ENCODE peak calls at places on chromosomes 16 and 17, in four cellular contexts. Q is GM12878, X is K562, P is HepG2. N is an unnamed sample.

GRCh38 chr17:45345554-45346254 is 28.9 kb upstream of the MAP3K14 start:
- DNase-seq in Q (no peak), X (peak; percentile 93), P (no peak), N (peak; percentile 39)

GRCh38 chr16:68420366-68420765 is 27.9 kb downstream of the SMPD3 start:
- DNase-seq in Q (no peak), P (no peak), X (no peak), N (no peak)

GRCh38 chr17:40921026-40921425 is 16.4 kb downstream of the KRT23 start:
- DNase-seq in P (no peak), X (no peak), Q (no peak), N (no peak)

GRCh38 chr17:9028171-9028570 is 6.9 kb downstream of the NTN1 start:
- DNase-seq in X (no peak), Q (no peak), P (no peak), N (no peak)

GRCh38 chr16:88451586-88452484 is 1.2 kb upstream of the ZFPM1 start:
- DNase-seq in P (peak; percentile 24), Q (no peak), X (peak; percentile 72), N (no peak)

GRCh38 chr17:76159157-76159556 is 18.1 kb upstream of the FOXJ1 start:
- DNase-seq in Q (no peak), P (no peak), X (no peak), N (no peak)

GRCh38 chr17:16255481-16255901 is 38.5 kb downstream of the PIGL start:
- DNase-seq in Q (no peak), P (peak; percentile 22), X (no peak), N (no peak)

GRCh38 chr16:89298826-89299225 is 81.3 kb downstream of the ZNF778 start:
- DNase-seq in X (no peak), Q (no peak), P (no peak), N (no peak)

GRCh38 chr16:89155184-89155679 is 16.3 kb upstream of the CDH15 start:
- DNase-seq in X (no peak), Q (no peak), P (no peak), N (no peak)

GRCh38 chr16:50636865-50637374 is 44.2 kb downstream of the SNX20 start:
- DNase-seq in X (no peak), Q (no peak), P (peak; percentile 48), N (no peak)

GRCh38 chr16:67155305-67156145 is 4.2 kb downstream of the TRADD start:
- DNase-seq in Q (no peak), X (peak; percentile 84), P (peak; percentile 57), N (peak; percentile 91)

GRCh38 chr17:48499248-48499647 is 31.6 kb downstream of the HOXB1 start:
- DNase-seq in X (no peak), P (no peak), Q (no peak), N (no peak)

GRCh38 chr17:79948406-79948917 is 87.2 kb downstream of the TBC1D16 start:
- DNase-seq in X (no peak), Q (no peak), P (no peak), N (no peak)

GRCh38 chr17:77417575-77417974 is 276.8 kb downstream of the SEC14L1 start:
- DNase-seq in P (peak; percentile 64), Q (no peak), X (no peak), N (no peak)
- TF ChIP-seq FOXK2 in P (no peak), Q (no peak), X (no peak), N (no peak)

GRCh38 chr16:58727796-58728568 is 6.1 kb downstream of the GOT2 start:
- DNase-seq in P (no peak), Q (no peak), X (no peak), N (no peak)
- TF ChIP-seq SP1 in P (no peak), Q (no peak), X (no peak), N (no peak)

DNA sequence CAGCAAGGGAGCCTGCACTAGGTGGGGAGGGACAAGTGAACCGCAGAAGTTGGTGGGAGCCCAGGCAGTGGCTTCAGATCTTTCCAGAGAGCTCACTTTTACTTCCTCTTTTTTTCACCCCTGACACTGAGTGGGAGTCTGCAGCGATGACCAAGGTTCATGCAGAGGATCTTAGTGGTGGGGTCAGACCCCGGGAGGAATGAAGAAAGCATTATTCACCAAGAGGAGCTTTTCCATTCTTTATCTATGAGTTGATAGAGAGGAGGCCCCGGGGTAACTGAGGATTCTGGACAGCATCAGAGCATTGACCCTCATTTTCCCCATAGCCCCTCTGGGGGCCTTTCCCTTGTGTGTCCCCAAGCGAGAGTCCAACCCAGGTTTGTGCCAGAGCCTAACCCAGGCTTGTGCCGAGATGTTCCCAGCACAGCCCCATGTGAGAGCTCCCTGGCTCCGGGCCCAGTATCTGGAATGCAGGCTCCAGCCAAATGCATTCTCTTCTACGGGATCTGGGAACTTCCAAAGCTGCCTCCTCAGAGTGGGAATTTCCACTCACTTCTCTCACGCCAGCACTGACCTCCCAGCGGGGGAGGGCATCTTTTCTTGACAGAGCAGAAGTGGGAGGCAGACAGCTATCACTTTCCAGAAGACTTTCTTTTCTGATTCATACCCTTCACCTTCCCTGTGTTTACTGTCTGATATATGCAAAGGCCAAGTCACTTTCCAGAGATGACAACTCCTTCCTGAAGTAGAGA is 2.8 kb upstream of the CCL2 start:
- DNase-seq in P (no peak), X (peak; percentile 46), Q (peak; percentile 7), N (no peak)
- TF ChIP-seq FOXK2 in P (no peak), X (no peak), Q (no peak), N (no peak)

GRCh38 chr17:82883461-82884031 is 43.7 kb upstream of the ZNF750 start:
- DNase-seq in X (no peak), P (no peak), Q (no peak), N (no peak)

GRCh38 chr17:82880620-82881019 is 40.8 kb upstream of the ZNF750 start:
- DNase-seq in P (no peak), Q (no peak), X (no peak), N (no peak)

GRCh38 chr17:82881292-82881823 is 41.5 kb upstream of the ZNF750 start:
- DNase-seq in X (no peak), Q (no peak), P (no peak), N (no peak)

GRCh38 chr17:82882715-82883446 is 43.1 kb upstream of the ZNF750 start:
- DNase-seq in X (peak; percentile 18), Q (no peak), P (no peak), N (no peak)

DNA sequence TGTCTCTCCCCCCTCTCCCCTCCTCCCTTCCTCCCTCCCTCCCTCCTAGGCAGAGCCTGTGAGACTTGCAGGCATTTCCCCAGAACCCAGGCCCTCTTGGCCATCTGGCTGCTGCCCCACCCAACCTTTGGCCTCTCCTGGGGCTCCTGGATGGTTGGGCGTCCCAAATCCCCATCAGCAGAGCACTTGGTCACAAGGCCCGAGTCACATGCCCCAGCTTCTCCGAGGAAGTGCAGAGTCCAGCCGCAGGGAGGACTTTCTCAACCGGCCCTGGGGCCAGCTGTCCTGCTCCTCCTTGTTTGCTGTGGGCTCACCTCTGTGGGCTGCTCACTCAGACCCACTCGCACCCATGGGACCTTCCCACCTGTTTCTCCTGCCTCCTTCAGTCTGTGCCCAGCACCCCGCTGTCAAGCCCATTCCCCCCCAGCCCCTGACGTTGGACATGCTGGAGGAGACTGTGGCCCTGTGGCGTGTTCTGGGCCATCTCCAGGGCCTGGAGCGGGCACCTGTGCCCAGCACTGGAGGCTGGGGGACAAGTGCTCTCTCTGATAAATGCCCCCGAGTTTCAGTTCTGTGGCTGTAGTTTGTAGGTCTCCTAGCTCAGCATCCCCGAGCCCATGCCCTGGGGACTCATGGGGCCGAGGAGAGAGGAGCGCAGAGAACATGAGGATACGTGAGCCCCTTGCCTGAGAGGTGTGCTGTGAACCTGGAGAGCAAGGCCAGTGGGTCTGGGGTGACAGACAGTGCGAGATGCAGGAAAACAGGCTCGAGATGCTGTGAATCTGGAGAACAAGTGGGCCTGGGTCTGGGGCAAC is 42.3 kb upstream of the ZNF750 start:
- DNase-seq in Q (no peak), P (peak; percentile 74), X (peak; percentile 37), N (no peak)
- TF ChIP-seq SP1 in Q (no peak), P (no peak), X (no peak), N (no peak)

GRCh38 chr16:52578007-52578828 is 31.3 kb upstream of the TOX3 start:
- DNase-seq in Q (no peak), X (no peak), P (peak; percentile 82), N (no peak)

GRCh38 chr16:52580488-52580887 is 33.5 kb upstream of the TOX3 start:
- DNase-seq in Q (no peak), P (no peak), X (no peak), N (no peak)

GRCh38 chr16:52577130-52577706 is 30.3 kb upstream of the TOX3 start:
- DNase-seq in X (no peak), Q (no peak), P (no peak), N (no peak)

GRCh38 chr16:52581530-52581929 is 34.6 kb upstream of the TOX3 start:
- DNase-seq in Q (no peak), X (peak; percentile 1), P (peak; percentile 75), N (peak; percentile 9)

GRCh38 chr16:52578829-52579193 is 31.9 kb upstream of the TOX3 start:
- DNase-seq in P (no peak), X (no peak), Q (no peak), N (no peak)
- TF ChIP-seq FOXK2 in P (no peak), X (no peak), Q (no peak), N (no peak)

GRCh38 chr17:14334261-14334860 is 33.5 kb downstream of the HS3ST3B1 start:
- DNase-seq in P (no peak), Q (no peak), X (no peak), N (no peak)
- TF ChIP-seq SP1 in P (no peak), Q (no peak), X (no peak), N (no peak)

GRCh38 chr17:56653877-56654276 is 60.4 kb downstream of the NOG start:
- DNase-seq in P (peak; percentile 38), Q (peak; percentile 26), X (peak; percentile 16), N (peak; percentile 67)
- TF ChIP-seq FOXK2 in P (no peak), Q (no peak), X (no peak), N (no peak)

GRCh38 chr17:335691-336090 is 16.9 kb downstream of the RPH3AL start:
- DNase-seq in Q (no peak), X (no peak), P (no peak), N (no peak)
- TF ChIP-seq SP1 in Q (no peak), X (no peak), P (no peak), N (no peak)

N was measured in HEK293T.